ENCODE peak calls at places on chromosomes 11 and 22, in four cellular contexts. One of them, this sample, is unnamed.

GRCh38 chr11:57798905-57799559 is 37.4 kb downstream of the CTNND1 start:
- DNase-seq in NCI-H510A treated with DMSO at 0.1 percent for 48 hours: no peak
- DNase-seq in skeletal muscle cell: no peak
- DNase-seq in Daoy: peak
- DNase-seq in this sample: peak

GRCh38 chr22:23877566-23877965 is 16.6 kb upstream of the MIF start:
- DNase-seq in NCI-H510A treated with DMSO at 0.1 percent for 48 hours: no peak
- DNase-seq in skeletal muscle cell: no peak
- DNase-seq in Daoy: no peak
- DNase-seq in this sample: no peak

GRCh38 chr11:12053606-12054361 is 45.4 kb upstream of the DKK3 start:
- DNase-seq in NCI-H510A treated with DMSO at 0.1 percent for 48 hours: no peak
- DNase-seq in skeletal muscle cell: peak
- DNase-seq in Daoy: no peak
- DNase-seq in this sample: no peak

GRCh38 chr11:43578346-43579170 is 102.0 kb upstream of the HSD17B12 start:
- DNase-seq in skeletal muscle cell: no peak
- DNase-seq in Daoy: peak
- DNase-seq in NCI-H510A treated with DMSO at 0.1 percent for 48 hours: no peak
- DNase-seq in this sample: no peak

GRCh38 chr11:65869643-65870306 is 2.8 kb downstream of the EFEMP2 start:
- DNase-seq in skeletal muscle cell: no peak
- DNase-seq in NCI-H510A treated with DMSO at 0.1 percent for 48 hours: no peak
- DNase-seq in Daoy: no peak
- DNase-seq in this sample: no peak

GRCh38 chr22:30005213-30005857 is 74.9 kb upstream of the HORMAD2 start:
- DNase-seq in Daoy: peak
- DNase-seq in skeletal muscle cell: no peak
- DNase-seq in NCI-H510A treated with DMSO at 0.1 percent for 48 hours: peak
- DNase-seq in this sample: peak

GRCh38 chr11:22347857-22348496 is 9.8 kb downstream of the SLC17A6 start:
- DNase-seq in Daoy: no peak
- DNase-seq in skeletal muscle cell: no peak
- DNase-seq in NCI-H510A treated with DMSO at 0.1 percent for 48 hours: no peak
- DNase-seq in this sample: no peak

GRCh38 chr11:28529540-28530410 is 421.6 kb downstream of the METTL15 start:
- DNase-seq in Daoy: peak
- DNase-seq in skeletal muscle cell: peak
- DNase-seq in NCI-H510A treated with DMSO at 0.1 percent for 48 hours: peak
- DNase-seq in this sample: peak

GRCh38 chr11:126738632-126739031 is 261.9 kb downstream of the KIRREL3 start:
- DNase-seq in Daoy: no peak
- DNase-seq in NCI-H510A treated with DMSO at 0.1 percent for 48 hours: no peak
- DNase-seq in skeletal muscle cell: no peak
- DNase-seq in this sample: no peak

GRCh38 chr11:60125962-60126585 is 37.6 kb downstream of the MS4A2 start:
- DNase-seq in NCI-H510A treated with DMSO at 0.1 percent for 48 hours: no peak
- DNase-seq in skeletal muscle cell: no peak
- DNase-seq in Daoy: peak
- DNase-seq in this sample: no peak

GRCh38 chr11:35151896-35152295 is 12.9 kb downstream of the CD44 start:
- DNase-seq in skeletal muscle cell: no peak
- DNase-seq in Daoy: no peak
- DNase-seq in NCI-H510A treated with DMSO at 0.1 percent for 48 hours: no peak
- DNase-seq in this sample: no peak

GRCh38 chr11:121318848-121319834 is 26.6 kb downstream of the SC5D start:
- DNase-seq in NCI-H510A treated with DMSO at 0.1 percent for 48 hours: no peak
- DNase-seq in Daoy: peak
- DNase-seq in skeletal muscle cell: peak
- DNase-seq in this sample: peak

GRCh38 chr11:19437760-19438159 is 197.0 kb upstream of the E2F8 start:
- DNase-seq in Daoy: peak
- DNase-seq in skeletal muscle cell: no peak
- DNase-seq in NCI-H510A treated with DMSO at 0.1 percent for 48 hours: no peak
- DNase-seq in this sample: peak

GRCh38 chr11:9802291-9802861 is 138.5 kb downstream of the SWAP70 start:
- DNase-seq in Daoy: no peak
- DNase-seq in NCI-H510A treated with DMSO at 0.1 percent for 48 hours: no peak
- DNase-seq in skeletal muscle cell: peak
- DNase-seq in this sample: no peak

GRCh38 chr22:36775589-36775965 is 342 bp downstream of the IFT27 start:
- DNase-seq in NCI-H510A treated with DMSO at 0.1 percent for 48 hours: no peak
- DNase-seq in skeletal muscle cell: no peak
- DNase-seq in Daoy: peak
- DNase-seq in this sample: peak

GRCh38 chr11:122817121-122817520 is 21.2 kb upstream of the CRTAM start:
- DNase-seq in skeletal muscle cell: no peak
- DNase-seq in NCI-H510A treated with DMSO at 0.1 percent for 48 hours: no peak
- DNase-seq in Daoy: no peak
- DNase-seq in this sample: no peak

GRCh38 chr22:36028646-36029405 is at the start of gene RBFOX2:
- DNase-seq in NCI-H510A treated with DMSO at 0.1 percent for 48 hours: peak
- DNase-seq in skeletal muscle cell: peak
- DNase-seq in Daoy: peak
- DNase-seq in this sample: peak

GRCh38 chr11:90476442-90477007 is 253.7 kb upstream of the CHORDC1 start:
- DNase-seq in skeletal muscle cell: no peak
- DNase-seq in NCI-H510A treated with DMSO at 0.1 percent for 48 hours: peak
- DNase-seq in Daoy: peak
- DNase-seq in this sample: no peak

GRCh38 chr22:31250740-31251330 is 38.7 kb downstream of the LIMK2 start:
- DNase-seq in NCI-H510A treated with DMSO at 0.1 percent for 48 hours: no peak
- DNase-seq in skeletal muscle cell: no peak
- DNase-seq in Daoy: no peak
- DNase-seq in this sample: no peak

GRCh38 chr11:17822021-17822781 is 87.6 kb downstream of the KCNC1 start:
- DNase-seq in NCI-H510A treated with DMSO at 0.1 percent for 48 hours: no peak
- DNase-seq in Daoy: no peak
- DNase-seq in skeletal muscle cell: peak
- DNase-seq in this sample: no peak

GRCh38 chr11:60169264-60169915 is 13.5 kb downstream of the MS4A6A start:
- DNase-seq in Daoy: peak
- DNase-seq in NCI-H510A treated with DMSO at 0.1 percent for 48 hours: no peak
- DNase-seq in skeletal muscle cell: no peak
- DNase-seq in this sample: peak

GRCh38 chr11:12556155-12556554 is 118.1 kb upstream of the TEAD1 start:
- DNase-seq in NCI-H510A treated with DMSO at 0.1 percent for 48 hours: no peak
- DNase-seq in Daoy: no peak
- DNase-seq in skeletal muscle cell: peak
- DNase-seq in this sample: no peak

GRCh38 chr11:76657824-76658170 is 12.8 kb downstream of the LRRC32 start:
- DNase-seq in NCI-H510A treated with DMSO at 0.1 percent for 48 hours: no peak
- DNase-seq in skeletal muscle cell: no peak
- DNase-seq in Daoy: no peak
- DNase-seq in this sample: no peak

GRCh38 chr11:7677801-7678201 is 4.5 kb upstream of the CYB5R2 start:
- DNase-seq in Daoy: peak
- DNase-seq in skeletal muscle cell: no peak
- DNase-seq in NCI-H510A treated with DMSO at 0.1 percent for 48 hours: no peak
- DNase-seq in this sample: no peak

GRCh38 chr11:114049050-114049449 is 10.5 kb upstream of the ZBTB16 start:
- DNase-seq in Daoy: no peak
- DNase-seq in skeletal muscle cell: no peak
- DNase-seq in NCI-H510A treated with DMSO at 0.1 percent for 48 hours: no peak
- DNase-seq in this sample: no peak

GRCh38 chr11:65639623-65640482 is 2.0 kb downstream of the SIPA1 start:
- DNase-seq in NCI-H510A treated with DMSO at 0.1 percent for 48 hours: no peak
- DNase-seq in Daoy: no peak
- DNase-seq in skeletal muscle cell: no peak
- DNase-seq in this sample: no peak

GRCh38 chr11:76753950-76754349 is 29.2 kb upstream of the TSKU start:
- DNase-seq in skeletal muscle cell: no peak
- DNase-seq in Daoy: no peak
- DNase-seq in NCI-H510A treated with DMSO at 0.1 percent for 48 hours: no peak
- DNase-seq in this sample: no peak

GRCh38 chr22:38729946-38730345 is 24.2 kb downstream of the GTPBP1 start:
- DNase-seq in NCI-H510A treated with DMSO at 0.1 percent for 48 hours: no peak
- DNase-seq in skeletal muscle cell: no peak
- DNase-seq in Daoy: no peak
- DNase-seq in this sample: no peak

GRCh38 chr11:119910650-119911049 is 181.7 kb upstream of the NECTIN1 start:
- DNase-seq in skeletal muscle cell: no peak
- DNase-seq in NCI-H510A treated with DMSO at 0.1 percent for 48 hours: no peak
- DNase-seq in Daoy: no peak
- DNase-seq in this sample: no peak

GRCh38 chr11:72224587-72225410 is at the start of gene INPPL1:
- DNase-seq in skeletal muscle cell: no peak
- DNase-seq in Daoy: peak
- DNase-seq in NCI-H510A treated with DMSO at 0.1 percent for 48 hours: peak
- DNase-seq in this sample: peak

GRCh38 chr11:128492903-128493569 is 94.3 kb downstream of the ETS1 start:
- DNase-seq in NCI-H510A treated with DMSO at 0.1 percent for 48 hours: peak
- DNase-seq in skeletal muscle cell: no peak
- DNase-seq in Daoy: no peak
- DNase-seq in this sample: no peak

GRCh38 chr11:69054397-69055211 is 5.9 kb downstream of the TPCN2 start:
- DNase-seq in Daoy: no peak
- DNase-seq in skeletal muscle cell: no peak
- DNase-seq in NCI-H510A treated with DMSO at 0.1 percent for 48 hours: no peak
- DNase-seq in this sample: no peak

GRCh38 chr11:46889689-46890475 is 28.5 kb downstream of the LRP4 start:
- DNase-seq in Daoy: peak
- DNase-seq in NCI-H510A treated with DMSO at 0.1 percent for 48 hours: peak
- DNase-seq in skeletal muscle cell: peak
- DNase-seq in this sample: peak

This sample was measured in RCC 7860.